ENCODE peak calls at places on chromosome 5, in five cellular contexts. D is HepG2, U is neural progenitor cell, G is brain microvascular endothelial cell, B is right lobe of liver. N is an unnamed sample. For H3K27me3 and H3K36me3, the result is how much of the 10 kb centered on the place peaks cover.

GRCh38 chr5:159481751-159482150 is 151.5 kb upstream of the IL12B start:
- DNase-seq in G (no peak), D (no peak), U (no peak), B (no peak), N (no peak)

GRCh38 chr5:61293873-61294272 is 38.2 kb upstream of the ZSWIM6 start:
- DNase-seq in U (no peak), G (no peak), B (no peak), D (no peak), N (no peak)

GRCh38 chr5:56763711-56764466 is 51.5 kb upstream of the MAP3K1 start:
- DNase-seq in G (peak), U (no peak), B (no peak), D (peak), N (no peak)

GRCh38 chr5:61625682-61626620 is 293.9 kb downstream of the ZSWIM6 start:
- DNase-seq in U (peak), D (no peak), G (no peak), B (peak), N (peak)

GRCh38 chr5:80238778-80239679 is 16.8 kb downstream of the SERINC5 start:
- DNase-seq in G (peak), D (no peak), U (no peak), B (peak), N (peak)

GRCh38 chr5:10069781-10070313 is 179.8 kb downstream of the ATPSCKMT start:
- DNase-seq in G (no peak), D (no peak), B (no peak), U (no peak), N (no peak)

GRCh38 chr5:73306741-73307275 is 133.8 kb downstream of the TMEM174 start:
- DNase-seq in G (no peak), D (no peak), U (no peak), B (no peak), N (no peak)

GRCh38 chr5:152314196-152314829 is 90.8 kb downstream of the NMUR2 start:
- DNase-seq in D (no peak), U (no peak), B (no peak), G (no peak), N (no peak)

GRCh38 chr5:142756576-142756975 is 13.6 kb upstream of the ARHGAP26 start:
- DNase-seq in D (no peak), B (no peak), U (no peak), G (no peak), N (no peak)

GRCh38 chr5:158514961-158515359 is 584.8 kb downstream of the EBF1 start:
- DNase-seq in B (no peak), U (no peak), D (no peak), G (no peak), N (no peak)

GRCh38 chr5:148403344-148403743 is 19.6 kb downstream of the FBXO38 start:
- DNase-seq in D (no peak), B (no peak), U (no peak), G (no peak), N (no peak)

GRCh38 chr5:65198777-65199120 is 283.0 kb downstream of the ADAMTS6 start:
- DNase-seq in B (no peak), G (peak), D (peak), U (no peak), N (no peak)

GRCh38 chr5:145801195-145801594 is 33.9 kb downstream of the PRELID2 start:
- DNase-seq in B (no peak), G (no peak), U (no peak), D (no peak), N (no peak)

GRCh38 chr5:77426670-77427069 is 65.4 kb downstream of the WDR41 start:
- DNase-seq in B (no peak), U (no peak), G (peak), D (peak), N (no peak)

GRCh38 chr5:166165600-166165999 is 2125.8 kb upstream of the WWC1 start:
- DNase-seq in G (no peak), U (peak), B (no peak), D (no peak), N (no peak)

GRCh38 chr5:95669540-95669939 is 13.3 kb downstream of the SPATA9 start:
- DNase-seq in G (peak), D (no peak), U (no peak), B (peak), N (peak)

GRCh38 chr5:35900997-35901396 is 37.4 kb downstream of the CAPSL start:
- DNase-seq in U (no peak), B (no peak), D (no peak), G (no peak), N (no peak)

GRCh38 chr5:72114629-72115028 is 7.4 kb downstream of the MAP1B start:
- DNase-seq in U (no peak), D (no peak), B (no peak), G (no peak), N (no peak)
- H3K27me3 ChIP-seq in U (under half), D (under half), B (under half), G (under half), N (under half)

GRCh38 chr5:52801329-52801728 is 13.6 kb downstream of the ITGA1 start:
- DNase-seq in D (no peak), B (no peak), U (peak), G (no peak), N (no peak)

GRCh38 chr5:52798952-52799351 is 11.2 kb downstream of the ITGA1 start:
- DNase-seq in U (no peak), B (no peak), G (no peak), D (no peak), N (no peak)

GRCh38 chr5:52799983-52800393 is 12.3 kb downstream of the ITGA1 start:
- DNase-seq in U (peak), B (peak), D (peak), G (peak), N (peak)

GRCh38 chr5:52799358-52799982 is 11.8 kb downstream of the ITGA1 start:
- DNase-seq in D (peak), U (peak), G (peak), B (peak), N (peak)

GRCh38 chr5:52800394-52801213 is 12.9 kb downstream of the ITGA1 start:
- DNase-seq in B (peak), U (peak), G (peak), D (peak), N (peak)
- TF ChIP-seq CTCF in B (no peak), U (no peak), G (peak), D (no peak), N (no peak)

DNA sequence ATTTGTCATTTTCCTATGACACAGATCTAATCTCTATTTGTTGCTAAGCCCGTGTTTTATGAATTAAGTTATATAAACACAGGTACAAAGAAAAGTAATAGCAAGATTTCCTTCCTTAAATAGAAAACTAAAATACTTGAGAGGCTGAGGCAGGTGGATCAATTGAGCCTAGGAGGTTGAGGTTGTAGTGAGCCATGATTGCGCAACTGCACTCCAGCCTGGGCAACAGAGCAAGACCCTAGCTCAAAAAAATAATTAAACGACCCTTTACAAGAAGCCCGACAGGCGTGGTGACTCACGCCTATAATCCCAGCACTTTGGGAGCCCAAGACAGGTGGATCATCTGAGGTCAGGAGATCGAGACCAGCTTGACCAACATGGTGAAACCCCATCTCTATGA is 36.8 kb downstream of the FAM169A start:
- DNase-seq in U (no peak), G (no peak), D (no peak), B (no peak), N (no peak)
- H3K36me3 ChIP-seq in U (under half), G (under half), D (under half), B (under half), N (under half)

GRCh38 chr5:135065306-135066265 is 31.6 kb upstream of the PITX1 start:
- DNase-seq in G (no peak), D (no peak), U (no peak), B (no peak), N (peak)

GRCh38 chr5:135067587-135067986 is 33.6 kb upstream of the PITX1 start:
- DNase-seq in B (no peak), D (no peak), G (no peak), U (no peak), N (peak)

GRCh38 chr5:135069016-135069770 is 35.2 kb upstream of the PITX1 start:
- DNase-seq in G (no peak), D (no peak), B (no peak), U (peak), N (peak)

GRCh38 chr5:135064235-135064570 is 30.2 kb upstream of the PITX1 start:
- DNase-seq in G (no peak), D (no peak), B (no peak), U (no peak), N (peak)

GRCh38 chr5:135066781-135067430 is 32.9 kb upstream of the PITX1 start:
- DNase-seq in B (no peak), D (no peak), G (no peak), U (no peak), N (peak)
- H3K27me3 ChIP-seq in B (under half), D (under half), G (under half), U (half or more), N (under half)

GRCh38 chr5:42898760-42899159 is 87.1 kb upstream of the SELENOP start:
- DNase-seq in U (no peak), G (no peak), D (no peak), B (no peak), N (no peak)

GRCh38 chr5:42889311-42889933 is 77.7 kb upstream of the SELENOP start:
- DNase-seq in D (peak), B (peak), U (peak), G (peak), N (peak)

GRCh38 chr5:42888771-42889170 is 77.1 kb upstream of the SELENOP start:
- DNase-seq in U (no peak), D (no peak), B (peak), G (no peak), N (no peak)

GRCh38 chr5:42896523-42896922 is 84.8 kb upstream of the SELENOP start:
- DNase-seq in B (no peak), U (no peak), D (no peak), G (no peak), N (no peak)

DNA sequence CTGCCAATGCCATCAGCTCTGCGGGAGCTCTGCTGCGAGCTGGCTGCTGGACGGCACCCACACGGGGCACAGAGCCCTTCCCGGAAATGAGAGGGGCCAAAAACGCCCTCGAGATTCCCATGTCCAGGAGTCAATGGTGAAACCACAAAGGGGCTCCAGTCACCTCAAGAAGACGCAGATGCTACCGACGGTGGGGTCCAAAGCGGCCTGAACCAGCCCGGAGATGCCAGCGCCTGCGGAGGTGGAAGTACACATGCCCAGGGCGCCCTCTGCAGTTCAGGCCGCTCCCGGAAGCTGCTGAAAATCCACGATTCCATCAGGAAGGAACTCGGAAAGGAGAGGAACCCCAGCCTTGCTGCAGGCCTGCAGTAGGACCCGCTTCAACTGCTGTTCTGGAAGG is 82.4 kb upstream of the SELENOP start:
- DNase-seq in D (no peak), U (peak), B (no peak), G (no peak), N (no peak)
- TF ChIP-seq CTCF in D (peak), U (peak), B (no peak), G (peak), N (no peak)

DNA sequence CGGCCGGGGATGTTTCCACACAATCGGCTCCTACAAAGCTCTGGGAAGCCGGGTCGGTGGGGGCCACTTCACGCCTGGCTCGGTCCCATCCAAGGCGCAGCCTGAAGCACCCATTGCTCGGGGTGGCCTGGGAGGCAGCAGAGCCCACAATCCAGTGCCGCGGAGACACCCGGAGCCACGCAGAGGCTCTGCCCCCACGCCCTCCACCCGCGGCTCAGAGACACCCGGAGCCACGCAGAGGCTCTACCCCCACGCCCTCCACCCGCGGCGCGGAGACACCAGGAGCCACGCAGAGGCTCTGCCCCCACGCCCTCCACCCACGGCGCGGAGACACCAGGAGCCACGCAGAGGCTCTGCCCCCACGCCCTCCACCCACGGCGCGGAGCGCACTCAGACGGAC is 31.9 kb downstream of the SLC12A7 start:
- DNase-seq in B (no peak), D (no peak), G (no peak), U (no peak), N (no peak)
- H3K36me3 ChIP-seq in B (half or more), D (under half), G (under half), U (under half), N (under half)